ENCODE peak calls at places on chromosomes 11 and 22, in four cellular contexts. X, K, C and H are unnamed samples.
A peak's percentile ranks its signal among the peaks of the same experiment; 100 is the strongest.

GRCh38 chr22:25360411-25360810 is 141.0 kb downstream of the CRYBB2 start:
- DNase-seq in C (no peak), K (no peak), X (no peak), H (no peak)

GRCh38 chr11:80733776-80734175 is 1292.9 kb upstream of the TENM4 start:
- DNase-seq in X (no peak), K (no peak), C (no peak), H (no peak)

GRCh38 chr22:28951969-28952521 is 68.7 kb downstream of the ZNRF3 start:
- DNase-seq in K (no peak), X (no peak), C (peak; percentile 25), H (no peak)

GRCh38 chr11:119797137-119797611 is 68.2 kb upstream of the NECTIN1 start:
- DNase-seq in X (no peak), K (no peak), C (no peak), H (no peak)

GRCh38 chr11:69449320-69450063 is 32.0 kb upstream of the LINC01488 start:
- DNase-seq in C (peak; percentile 82), X (no peak), K (no peak), H (peak; percentile 25)

GRCh38 chr11:15981292-15981691 is 375.1 kb downstream of the SOX6 start:
- DNase-seq in X (no peak), K (no peak), C (no peak), H (no peak)

GRCh38 chr11:116697639-116698038 is 75.1 kb downstream of the BUD13 start:
- DNase-seq in X (no peak), K (no peak), C (no peak), H (no peak)

GRCh38 chr22:47027766-47028165 is 265.3 kb downstream of the TBC1D22A start:
- DNase-seq in C (no peak), X (no peak), K (no peak), H (no peak)

GRCh38 chr11:34416746-34417145 is 22.0 kb upstream of the CAT start:
- DNase-seq in X (no peak), K (no peak), C (no peak), H (no peak)

GRCh38 chr11:19978668-19979518 is 181.4 kb downstream of the DBX1 start:
- DNase-seq in C (peak; percentile 61), K (no peak), X (no peak), H (no peak)

GRCh38 chr11:81422402-81422801 is 1311.3 kb downstream of the FAM181B start:
- DNase-seq in K (no peak), X (no peak), C (no peak), H (no peak)

GRCh38 chr11:106091480-106092123 is 14.1 kb downstream of the AASDHPPT start:
- DNase-seq in X (no peak), C (no peak), K (no peak), H (no peak)

GRCh38 chr11:73217131-73217809 is 811 bp upstream of the P2RY2 start:
- DNase-seq in K (no peak), X (no peak), C (no peak), H (no peak)

GRCh38 chr11:92212530-92212929 is 12.1 kb upstream of the FAT3 start:
- DNase-seq in K (no peak), X (no peak), C (no peak), H (no peak)

GRCh38 chr11:76453248-76453647 is 8.4 kb downstream of the EMSY start:
- DNase-seq in C (no peak), K (no peak), X (no peak), H (no peak)

GRCh38 chr11:10751581-10751940 is 515 bp downstream of the CTR9 start:
- DNase-seq in X (no peak), C (no peak), K (no peak), H (no peak)

GRCh38 chr22:20154602-20155183 is 3.8 kb upstream of the CCDC188 start:
- DNase-seq in X (no peak), C (no peak), K (no peak), H (no peak)

GRCh38 chr11:27447288-27447914 is 25.2 kb downstream of the LGR4 start:
- DNase-seq in X (no peak), C (no peak), K (no peak), H (no peak)

GRCh38 chr11:76325149-76325548 is 55.8 kb downstream of the THAP12 start:
- DNase-seq in C (no peak), X (no peak), K (no peak), H (no peak)

GRCh38 chr11:95148938-95149337 is 59.3 kb downstream of the ENDOD1 start:
- DNase-seq in K (no peak), X (no peak), C (no peak), H (no peak)

GRCh38 chr11:118142809-118143208 is 9.8 kb downstream of the SCN4B start:
- DNase-seq in X (no peak), C (no peak), K (no peak), H (no peak)

GRCh38 chr22:17777005-17777716 is 2.9 kb upstream of the BID start:
- DNase-seq in X (no peak), K (peak; percentile 88), C (no peak), H (no peak)

GRCh38 chr11:61110255-61111059 is 8.2 kb downstream of the CD5 start:
- DNase-seq in X (no peak), C (no peak), K (no peak), H (no peak)

GRCh38 chr11:48056325-48057183 is 76.2 kb downstream of the PTPRJ start:
- DNase-seq in X (no peak), C (no peak), K (no peak), H (no peak)

GRCh38 chr11:16789560-16790483 is 51.4 kb downstream of the C11orf58 start:
- DNase-seq in C (no peak), X (no peak), K (no peak), H (no peak)

GRCh38 chr11:111833524-111833923 is 37.9 kb downstream of the ALG9 start:
- DNase-seq in X (no peak), K (no peak), C (no peak), H (no peak)
- TF ChIP-seq CTCF in X (no peak), K (no peak), C (no peak), H (no peak)

DNA sequence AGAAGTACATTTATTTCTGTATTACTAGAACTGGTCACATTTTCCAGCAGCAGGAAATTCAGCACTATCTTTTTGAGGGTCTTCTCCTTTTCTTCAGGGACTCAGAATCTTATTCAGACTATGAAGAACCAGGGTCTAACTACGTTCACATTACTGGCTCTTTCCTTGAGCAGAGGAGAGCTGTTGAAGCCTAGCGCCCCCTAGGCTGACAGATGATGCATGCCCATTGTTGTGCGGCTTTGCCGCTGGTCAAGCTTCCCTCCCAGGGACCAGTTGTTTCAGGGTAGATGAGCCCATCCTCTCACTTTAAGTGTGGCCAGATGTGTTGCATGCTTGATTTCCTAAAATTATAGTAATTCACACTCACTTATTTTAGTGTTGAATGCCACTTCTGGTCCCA is 168.2 kb upstream of the PDGFD start:
- DNase-seq in C (no peak), K (no peak), X (no peak), H (no peak)
- TF ChIP-seq CTCF in C (no peak), K (no peak), X (no peak), H (no peak)

GRCh38 chr11:102110761-102111010 is 439 bp downstream of the YAP1 start:
- DNase-seq in K (peak; percentile 68), C (no peak), X (no peak), H (no peak)

GRCh38 chr11:102109896-102110760 is at the start of gene YAP1:
- DNase-seq in C (peak; percentile 85), X (peak; percentile 71), K (peak; percentile 78), H (peak; percentile 31)

GRCh38 chr11:102112654-102112926 is 2.3 kb downstream of the YAP1 start:
- DNase-seq in K (no peak), C (no peak), X (no peak), H (no peak)

GRCh38 chr11:102111787-102112653 is 1.8 kb downstream of the YAP1 start:
- DNase-seq in C (no peak), K (peak; percentile 14), X (peak; percentile 38), H (peak; percentile 9)

GRCh38 chr11:102111011-102111786 is 952 bp downstream of the YAP1 start:
- DNase-seq in X (peak; percentile 69), K (peak; percentile 25), C (peak; percentile 84), H (peak; percentile 30)
- TF ChIP-seq CTCF in X (peak; percentile 12), K (no peak), C (no peak), H (no peak)

DNA sequence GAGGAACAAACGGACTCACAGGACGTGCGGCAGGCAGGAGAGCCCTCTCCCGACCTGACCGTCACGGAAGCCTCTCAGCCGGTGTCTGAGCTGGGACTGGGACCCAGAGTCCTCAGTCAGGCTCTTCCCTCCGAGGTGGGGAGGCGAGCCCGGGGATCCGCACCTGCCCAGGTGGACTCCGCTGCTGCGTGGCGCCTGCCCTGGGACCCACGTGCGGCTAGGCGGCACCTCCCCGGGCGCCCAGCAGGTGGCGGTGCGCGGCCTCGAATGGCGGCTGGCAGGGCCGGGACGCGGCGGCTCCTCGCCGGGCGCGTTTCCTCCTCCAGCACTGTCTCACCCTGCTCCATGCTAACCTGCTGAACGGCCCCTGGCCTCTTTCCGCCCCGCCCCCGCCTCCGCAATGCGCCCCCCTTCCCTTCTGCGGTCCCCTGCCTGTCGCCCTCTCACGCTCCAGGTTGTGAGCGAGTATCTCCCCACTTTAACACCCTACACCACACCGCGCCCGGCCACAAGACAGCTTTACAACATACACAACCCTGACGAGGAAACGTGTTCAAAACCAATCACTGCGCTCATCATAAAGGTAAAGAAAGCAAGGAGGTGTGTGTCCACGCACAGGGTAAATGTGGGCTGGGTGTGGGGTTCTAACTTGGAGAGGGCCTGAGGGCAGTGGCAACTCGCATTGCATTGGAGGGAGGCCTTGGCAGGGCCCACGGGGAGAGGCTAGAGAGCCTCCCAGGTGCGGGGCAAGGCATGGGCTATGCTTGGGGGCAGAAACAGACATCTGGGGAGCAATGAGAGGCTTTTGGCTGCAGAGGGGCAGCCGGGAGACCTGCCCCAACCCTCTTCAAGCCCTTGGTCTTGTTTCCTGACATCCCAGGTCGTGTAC is 25.9 kb upstream of the ATXN10 start:
- DNase-seq in C (peak; percentile 95), X (peak; percentile 62), K (peak; percentile 90), H (no peak)
- TF ChIP-seq CTCF in C (peak; percentile 97), X (peak; percentile 96), K (peak; percentile 98), H (peak; percentile 99)

GRCh38 chr11:125429174-125429707 is 66.8 kb downstream of the FEZ1 start:
- DNase-seq in K (peak; percentile 41), X (peak; percentile 53), C (peak; percentile 61), H (no peak)
- TF ChIP-seq CTCF in K (peak; percentile 33), X (peak; percentile 54), C (peak; percentile 38), H (peak; percentile 37)

GRCh38 chr11:67090717-67091116 is 28.3 kb upstream of the KDM2A start:
- DNase-seq in K (no peak), C (no peak), X (no peak), H (no peak)

GRCh38 chr11:67099841-67100324 is 19.2 kb upstream of the KDM2A start:
- DNase-seq in K (no peak), C (no peak), X (no peak), H (no peak)

GRCh38 chr11:67098799-67099198 is 20.3 kb upstream of the KDM2A start:
- DNase-seq in K (no peak), X (no peak), C (no peak), H (no peak)

GRCh38 chr11:67095214-67095507 is 23.9 kb upstream of the KDM2A start:
- DNase-seq in K (no peak), X (no peak), C (no peak), H (no peak)
- TF ChIP-seq CTCF in K (no peak), X (no peak), C (no peak), H (no peak)

GRCh38 chr22:36528795-36529718 is at the start of gene EIF3D:
- DNase-seq in C (peak; percentile 97), X (peak; percentile 96), K (peak; percentile 79), H (peak; percentile 95)
- TF ChIP-seq CTCF in C (no peak), X (peak; percentile 12), K (no peak), H (no peak)

GRCh38 chr22:45470871-45471270 is 31.8 kb upstream of the FBLN1 start:
- DNase-seq in X (no peak), C (no peak), K (no peak), H (no peak)
- TF ChIP-seq CTCF in X (no peak), C (no peak), K (no peak), H (no peak)